ENCODE peak calls at places on chromosomes 12 and 14, in six cellular contexts. I is AG10803, H is dorsolateral prefrontal cortex, K is nephron progenitor cell, B is transverse colon, Q is HFF-Myc. V is an unnamed sample.

GRCh38 chr12:22262309-22262708 is 72.2 kb downstream of the ST8SIA1 start:
- DNase-seq in H (no peak), Q (no peak), I (no peak), K (no peak), B (no peak), V (no peak)

GRCh38 chr12:31897791-31898503 is 61.3 kb upstream of the RESF1 start:
- DNase-seq in Q (peak), I (no peak), B (peak), H (no peak), K (peak), V (no peak)

GRCh38 chr14:29905549-29905948 is 22.1 kb downstream of the PRKD1 start:
- DNase-seq in I (no peak), Q (no peak), H (no peak), B (no peak), K (no peak), V (no peak)

GRCh38 chr12:114711689-114712152 is 27.7 kb upstream of the TBX3 start:
- DNase-seq in H (no peak), B (no peak), I (no peak), K (no peak), Q (no peak), V (no peak)

GRCh38 chr12:104681012-104681690 is 224.4 kb downstream of the CHST11 start:
- DNase-seq in Q (no peak), B (no peak), K (no peak), H (no peak), I (no peak), V (no peak)

GRCh38 chr14:22555573-22556011 is 33.4 kb downstream of the DAD1 start:
- DNase-seq in H (no peak), Q (no peak), K (no peak), B (no peak), I (no peak), V (no peak)

GRCh38 chr12:84069699-84070098 is 842.9 kb downstream of the SLC6A15 start:
- DNase-seq in B (no peak), K (no peak), Q (peak), H (no peak), I (peak), V (no peak)

GRCh38 chr12:106245767-106246166 is 2.1 kb downstream of the CKAP4 start:
- DNase-seq in B (peak), I (peak), Q (no peak), H (no peak), K (no peak), V (no peak)

GRCh38 chr12:15558915-15559528 is 230.2 kb downstream of the EPS8 start:
- DNase-seq in B (no peak), I (peak), H (no peak), K (no peak), Q (no peak), V (no peak)

GRCh38 chr12:108560321-108560721 is 652 bp downstream of the SART3 start:
- DNase-seq in Q (no peak), B (no peak), H (no peak), K (no peak), I (peak), V (no peak)

GRCh38 chr12:91513354-91513753 is 330.7 kb upstream of the DCN start:
- DNase-seq in Q (no peak), B (no peak), K (no peak), I (no peak), H (no peak), V (no peak)

GRCh38 chr14:77889971-77890442 is 90.1 kb downstream of the ADCK1 start:
- DNase-seq in Q (no peak), B (no peak), H (no peak), K (no peak), I (peak), V (no peak)

GRCh38 chr12:12683725-12684124 is 12.3 kb downstream of the GPR19 start:
- DNase-seq in Q (no peak), H (no peak), K (no peak), I (no peak), B (no peak), V (no peak)

GRCh38 chr14:101561145-101561896 is at the start of gene DIO3:
- DNase-seq in B (peak), K (peak), Q (no peak), H (no peak), I (no peak), V (no peak)

GRCh38 chr14:94540031-94540794 is 21.0 kb upstream of the SERPINA4 start:
- DNase-seq in H (no peak), I (peak), K (no peak), Q (peak), B (no peak), V (no peak)

GRCh38 chr12:74337951-74338350 is 199.7 kb upstream of the ATXN7L3B start:
- DNase-seq in I (no peak), K (no peak), H (no peak), Q (no peak), B (no peak), V (no peak)

DNA sequence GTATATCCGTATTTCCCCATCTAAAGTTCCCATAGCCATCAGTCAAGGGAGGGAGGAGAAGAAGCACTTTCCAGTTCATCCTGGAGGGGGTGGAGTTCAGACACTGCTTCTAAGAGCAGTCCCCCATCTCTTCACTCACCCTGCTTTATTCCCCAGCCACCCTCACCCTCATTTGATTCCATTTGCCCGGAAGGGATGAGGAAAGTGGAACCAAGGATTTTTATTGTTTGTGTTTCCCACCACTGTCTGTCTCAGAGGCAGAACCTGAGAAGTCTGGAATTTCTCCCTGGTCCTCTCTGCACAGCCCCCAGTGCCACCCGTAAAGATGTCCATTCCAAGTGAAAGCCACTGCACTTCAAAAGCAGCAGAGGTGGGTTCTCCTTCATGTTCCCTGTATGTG is 134.2 kb upstream of the HIF1A start:
- DNase-seq in K (no peak), B (no peak), I (peak), Q (no peak), H (no peak), V (no peak)
- TF ChIP-seq CTCF in K (no peak), B (no peak), I (peak), Q (peak), H (no peak), V (no peak)

DNA sequence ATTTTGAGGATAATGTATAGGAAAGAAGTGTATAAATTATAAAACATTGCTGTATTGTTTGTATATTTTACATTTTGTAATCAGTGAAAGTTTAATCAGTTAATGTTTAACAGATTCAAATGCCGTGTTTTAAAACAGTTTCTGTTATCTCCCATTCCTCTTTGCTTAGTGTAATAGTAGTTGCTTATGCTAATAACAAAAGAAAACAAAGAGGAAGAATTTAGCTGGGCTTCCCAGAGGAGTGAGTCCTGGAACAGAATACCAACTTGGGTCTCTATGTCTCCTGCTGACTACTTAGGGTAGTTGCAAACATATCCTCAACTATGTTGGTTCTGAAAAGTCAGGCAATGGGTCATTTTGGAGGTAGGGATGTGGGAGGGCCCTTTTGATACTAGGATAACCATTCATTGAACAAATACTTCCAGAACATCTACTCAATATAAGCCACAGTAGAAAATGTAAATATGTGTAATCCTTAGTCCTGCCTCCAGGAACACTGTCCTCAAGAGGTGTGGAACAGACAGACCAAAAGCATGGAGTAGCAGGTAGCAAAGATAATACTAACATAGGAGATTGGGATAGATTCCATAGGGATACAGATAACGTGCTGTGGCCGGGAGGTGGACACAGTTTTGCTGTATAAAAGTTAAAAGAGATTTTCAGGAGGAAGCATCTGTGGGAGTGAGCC is 36.1 kb upstream of the EVL start:
- DNase-seq in I (peak), Q (no peak), K (no peak), B (no peak), H (no peak), V (no peak)
- TF ChIP-seq CTCF in I (no peak), Q (no peak), K (no peak), B (no peak), H (no peak), V (no peak)

GRCh38 chr12:45421736-45422135 is 205.8 kb downstream of the ANO6 start:
- DNase-seq in Q (no peak), I (no peak), B (no peak), K (no peak), H (no peak), V (no peak)
- TF ChIP-seq CTCF in Q (no peak), I (no peak), B (no peak), K (no peak), H (no peak), V (no peak)

GRCh38 chr14:69479696-69480095 is 4.8 kb upstream of the PLEKHD1 start:
- DNase-seq in I (no peak), B (no peak), Q (no peak), K (no peak), H (no peak), V (no peak)

GRCh38 chr14:69471916-69472315 is 12.6 kb upstream of the PLEKHD1 start:
- DNase-seq in B (no peak), I (no peak), K (no peak), Q (no peak), H (no peak), V (no peak)

GRCh38 chr14:69473271-69473670 is 11.3 kb upstream of the PLEKHD1 start:
- DNase-seq in I (no peak), Q (no peak), B (no peak), K (no peak), H (no peak), V (no peak)

GRCh38 chr14:69471436-69471835 is 13.1 kb upstream of the PLEKHD1 start:
- DNase-seq in Q (no peak), K (no peak), B (no peak), H (no peak), I (no peak), V (no peak)

GRCh38 chr14:69475194-69475818 is 9.2 kb upstream of the PLEKHD1 start:
- DNase-seq in K (no peak), I (no peak), Q (no peak), B (no peak), H (no peak), V (no peak)
- TF ChIP-seq CTCF in K (peak), I (peak), Q (peak), B (peak), H (peak), V (peak)

V was measured in D721Med.